ENCODE peak calls at places on chromosomes 3 and 15, in six cellular contexts. I, A, L, M, Z and X are unnamed samples.

GRCh38 chr3:70811880-70812279 is 499.4 kb upstream of the MDFIC2 start:
- DNase-seq in I (no peak), A (no peak), L (no peak), M (peak), Z (peak), X (no peak)

GRCh38 chr3:139292192-139292591 is 51.6 kb upstream of the MRPS22 start:
- DNase-seq in I (no peak), A (no peak), L (no peak), M (no peak), Z (no peak), X (no peak)

GRCh38 chr15:94306700-94307650 is 75.6 kb downstream of the MCTP2 start:
- DNase-seq in I (peak), A (no peak), L (no peak), M (peak), Z (peak), X (no peak)

GRCh38 chr3:90033242-90033641 is 925.8 kb downstream of the EPHA3 start:
- DNase-seq in I (no peak), A (no peak), L (no peak), M (no peak), Z (no peak), X (no peak)

GRCh38 chr3:23404241-23404640 is 201.1 kb downstream of the UBE2E2 start:
- DNase-seq in I (no peak), A (no peak), L (no peak), M (no peak), Z (no peak), X (no peak)

GRCh38 chr15:28110416-28110975 is 11.4 kb upstream of the OCA2 start:
- DNase-seq in I (no peak), A (no peak), L (no peak), M (no peak), Z (no peak), X (peak)

GRCh38 chr3:102106421-102107097 is 257.2 kb downstream of the NFKBIZ start:
- DNase-seq in I (no peak), A (no peak), L (no peak), M (peak), Z (peak), X (no peak)

GRCh38 chr15:79522656-79523055 is 90.5 kb downstream of the MINAR1 start:
- DNase-seq in I (no peak), A (no peak), L (peak), M (no peak), Z (no peak), X (no peak)

GRCh38 chr3:39408493-39409372 is 2.2 kb downstream of the RPSA start:
- DNase-seq in I (no peak), A (no peak), L (no peak), M (peak), Z (no peak), X (no peak)

GRCh38 chr15:98455899-98456298 is 192.4 kb upstream of the IGF1R start:
- DNase-seq in I (no peak), A (no peak), L (no peak), M (no peak), Z (no peak), X (no peak)

GRCh38 chr15:92044510-92044909 is 191.0 kb downstream of the SLCO3A1 start:
- DNase-seq in I (no peak), A (no peak), L (no peak), M (no peak), Z (no peak), X (no peak)

GRCh38 chr15:65085990-65086679 is 9.6 kb downstream of the KBTBD13 start:
- DNase-seq in I (no peak), A (no peak), L (no peak), M (peak), Z (no peak), X (no peak)

GRCh38 chr3:174495231-174495755 is 363.8 kb upstream of the NAALADL2 start:
- DNase-seq in I (no peak), A (no peak), L (no peak), M (no peak), Z (peak), X (no peak)

GRCh38 chr3:48899298-48899697 is 616 bp upstream of the SLC25A20 start:
- DNase-seq in I (no peak), A (no peak), L (no peak), M (no peak), Z (no peak), X (no peak)

GRCh38 chr3:122294365-122294764 is 30.7 kb upstream of the CSTA start:
- DNase-seq in I (no peak), A (no peak), L (no peak), M (no peak), Z (no peak), X (no peak)

GRCh38 chr3:183394150-183394549 is 34.3 kb downstream of the MCF2L2 start:
- DNase-seq in I (no peak), A (no peak), L (no peak), M (no peak), Z (no peak), X (no peak)

GRCh38 chr15:65870889-65871533 is 1.7 kb downstream of the RAB11A start:
- DNase-seq in I (peak), A (no peak), L (no peak), M (peak), Z (peak), X (no peak)

GRCh38 chr3:127694467-127695215 is 21.9 kb downstream of the ABTB1 start:
- DNase-seq in I (no peak), A (no peak), L (no peak), M (peak), Z (peak), X (no peak)

GRCh38 chr3:44648564-44649229 is at the start of gene ZNF35:
- DNase-seq in I (peak), A (peak), L (peak), M (peak), Z (peak), X (peak)

GRCh38 chr3:13877911-13878710 is 1.8 kb downstream of the WNT7A start:
- DNase-seq in I (no peak), A (no peak), L (no peak), M (no peak), Z (no peak), X (no peak)

GRCh38 chr3:103440539-103441113 is 1005.8 kb downstream of the ZPLD1 start:
- DNase-seq in I (peak), A (no peak), L (no peak), M (peak), Z (peak), X (no peak)

GRCh38 chr3:105906834-105907233 is 38.0 kb upstream of the CBLB start:
- DNase-seq in I (no peak), A (no peak), L (peak), M (peak), Z (no peak), X (no peak)

GRCh38 chr15:88913017-88913849 is at the start of gene MFGE8:
- DNase-seq in I (peak), A (peak), L (no peak), M (peak), Z (peak), X (peak)
- TF ChIP-seq CTCF in I (no peak), A (no peak), L (peak), M (no peak), Z (no peak), X (peak)

GRCh38 chr15:60340207-60340921 is 57.4 kb downstream of the ANXA2 start:
- DNase-seq in I (no peak), A (no peak), L (no peak), M (peak), Z (no peak), X (no peak)
- TF ChIP-seq CTCF in I (no peak), A (no peak), L (no peak), M (no peak), Z (peak), X (peak)

GRCh38 chr15:67840747-67841634 is 1.1 kb upstream of the RNU6-1 start:
- DNase-seq in I (peak), A (no peak), L (peak), M (no peak), Z (peak), X (no peak)
- TF ChIP-seq CTCF in I (no peak), A (no peak), L (no peak), M (no peak), Z (no peak), X (no peak)

GRCh38 chr15:40697916-40698315 is 2.9 kb downstream of the RAD51 start:
- DNase-seq in I (no peak), A (no peak), L (no peak), M (no peak), Z (no peak), X (no peak)

GRCh38 chr15:40696228-40696627 is 1.3 kb downstream of the RAD51 start:
- DNase-seq in I (no peak), A (no peak), L (no peak), M (no peak), Z (no peak), X (no peak)

GRCh38 chr15:40706121-40706520 is 11.1 kb downstream of the RAD51 start:
- DNase-seq in I (no peak), A (no peak), L (no peak), M (no peak), Z (no peak), X (no peak)

GRCh38 chr15:40702077-40702476 is 7.1 kb downstream of the RAD51 start:
- DNase-seq in I (no peak), A (no peak), L (no peak), M (no peak), Z (peak), X (no peak)
- TF ChIP-seq CTCF in I (peak), A (peak), L (no peak), M (no peak), Z (no peak), X (peak)

DNA sequence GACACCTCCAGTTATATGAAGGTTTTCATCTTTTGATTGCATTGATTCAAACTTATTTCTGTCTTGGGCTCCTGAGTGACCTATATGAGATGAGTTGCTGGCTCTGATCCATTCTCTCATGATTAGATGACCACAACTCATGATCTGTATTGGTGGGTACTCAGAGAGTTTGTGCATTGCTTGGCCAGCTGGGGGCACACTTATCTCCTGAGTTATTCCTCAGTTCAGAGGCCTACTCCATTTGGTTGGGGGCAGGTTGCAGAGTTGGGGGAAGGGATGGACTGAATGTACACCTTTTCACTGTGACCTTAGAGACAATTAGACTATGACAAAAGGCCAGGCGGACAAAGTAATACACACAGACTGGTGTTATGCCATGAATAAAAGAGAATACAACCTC is 166.2 kb upstream of the SEMA6D start:
- DNase-seq in I (no peak), A (no peak), L (no peak), M (no peak), Z (no peak), X (no peak)
- TF ChIP-seq CTCF in I (no peak), A (no peak), L (peak), M (no peak), Z (no peak), X (peak)

DNA sequence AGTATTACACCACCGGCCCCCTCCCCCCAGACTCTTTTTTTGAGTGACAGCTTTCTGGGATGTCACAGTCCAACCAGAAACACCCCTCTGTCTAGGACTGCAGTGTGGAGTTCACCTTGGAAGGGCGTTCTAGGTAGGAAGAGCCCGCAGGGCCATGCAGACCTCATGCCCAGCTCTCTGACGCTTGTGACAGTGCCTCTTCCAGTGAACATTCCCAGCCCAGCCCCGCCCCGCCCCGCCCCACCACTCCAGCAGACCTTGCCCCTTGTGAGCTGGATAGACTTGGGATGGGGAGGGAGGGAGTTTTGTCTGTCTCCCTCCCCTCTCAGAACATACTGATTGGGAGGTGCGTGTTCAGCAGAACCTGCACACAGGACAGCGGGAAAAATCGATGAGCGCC is 63.6 kb downstream of the AAGAB start:
- DNase-seq in I (peak), A (no peak), L (no peak), M (no peak), Z (no peak), X (peak)
- TF ChIP-seq CTCF in I (no peak), A (no peak), L (no peak), M (no peak), Z (no peak), X (no peak)